ENCODE peak calls at places on chromosomes 11 and 22, in eight cellular contexts. Z is adipocyte, E is AG10803, I is GM23248, L is tibial artery, T is tibial nerve, W is astrocyte of the cerebellum, C is AG09309. M is an unnamed sample.

GRCh38 chr22:26891431-26891830 is 234.0 kb downstream of the MIAT start:
- DNase-seq in Z (no peak), E (no peak), I (no peak), L (no peak), T (no peak), W (peak), C (no peak), M (no peak)

GRCh38 chr11:110087820-110088534 is 5.2 kb upstream of the ZC3H12C start:
- DNase-seq in Z (peak), E (peak), I (peak), L (no peak), T (no peak), W (peak), C (no peak), M (peak)

GRCh38 chr11:22681281-22681812 is 14.9 kb downstream of the GAS2 start:
- DNase-seq in Z (no peak), E (no peak), I (no peak), L (no peak), T (no peak), W (no peak), C (no peak), M (no peak)

GRCh38 chr11:71171024-71171423 is 81.4 kb downstream of the SHANK2 start:
- DNase-seq in Z (no peak), E (no peak), I (no peak), L (no peak), T (no peak), W (no peak), C (no peak), M (no peak)

GRCh38 chr11:18890615-18891014 is 48.6 kb downstream of the MRGPRX1 start:
- DNase-seq in Z (no peak), E (no peak), I (no peak), L (no peak), T (no peak), W (no peak), C (no peak), M (no peak)

GRCh38 chr22:44159230-44159629 is 21.5 kb upstream of the PARVG start:
- DNase-seq in Z (peak), E (no peak), I (peak), L (no peak), T (no peak), W (peak), C (no peak), M (no peak)

GRCh38 chr11:93740802-93741093 is 547 bp downstream of the TAF1D start:
- DNase-seq in Z (peak), E (peak), I (peak), L (peak), T (peak), W (peak), C (peak), M (peak)

GRCh38 chr11:26620282-26621045 is 48.4 kb upstream of the MUC15 start:
- DNase-seq in Z (no peak), E (no peak), I (no peak), L (no peak), T (no peak), W (no peak), C (no peak), M (no peak)

GRCh38 chr11:36449566-36450390 is 60.3 kb downstream of the TRAF6 start:
- DNase-seq in Z (no peak), E (peak), I (peak), L (no peak), T (no peak), W (peak), C (no peak), M (peak)

GRCh38 chr11:8281266-8281665 is 17.6 kb upstream of the LMO1 start:
- DNase-seq in Z (no peak), E (no peak), I (no peak), L (no peak), T (no peak), W (no peak), C (no peak), M (no peak)

GRCh38 chr22:42190274-42190673 is 59.7 kb upstream of the CYP2D6 start:
- DNase-seq in Z (no peak), E (peak), I (no peak), L (no peak), T (no peak), W (no peak), C (no peak), M (no peak)

GRCh38 chr22:20111045-20111688 is 4.7 kb upstream of the RANBP1 start:
- DNase-seq in Z (peak), E (peak), I (peak), L (no peak), T (no peak), W (no peak), C (no peak), M (no peak)

GRCh38 chr22:17891427-17892167 is 117.3 kb upstream of the BID start:
- DNase-seq in Z (no peak), E (no peak), I (no peak), L (no peak), T (no peak), W (no peak), C (no peak), M (no peak)

GRCh38 chr11:111353776-111354600 is 25.1 kb downstream of the POU2AF1 start:
- DNase-seq in Z (no peak), E (no peak), I (no peak), L (no peak), T (no peak), W (no peak), C (no peak), M (no peak)

GRCh38 chr11:30876656-30877371 is 290.7 kb upstream of the MPPED2 start:
- DNase-seq in Z (no peak), E (peak), I (peak), L (no peak), T (no peak), W (no peak), C (no peak), M (no peak)

GRCh38 chr22:47284822-47285221 is 522.4 kb downstream of the TBC1D22A start:
- DNase-seq in Z (no peak), E (no peak), I (no peak), L (no peak), T (no peak), W (no peak), C (no peak), M (no peak)

GRCh38 chr11:60914620-60915249 is 777 bp downstream of the TMEM109 start:
- DNase-seq in Z (peak), E (peak), I (peak), L (no peak), T (no peak), W (no peak), C (no peak), M (peak)

GRCh38 chr11:76823481-76824028 is 37.2 kb upstream of the ACER3 start:
- DNase-seq in Z (peak), E (peak), I (peak), L (no peak), T (no peak), W (peak), C (no peak), M (peak)
- H3K4me3 ChIP-seq in Z (peak), E (no peak), I (peak), L (no peak), T (no peak), W (no peak), C (no peak), M (no peak)

GRCh38 chr11:69639843-69640242 is 1.1 kb upstream of the CCND1 start:
- DNase-seq in Z (no peak), E (no peak), I (no peak), L (no peak), T (no peak), W (no peak), C (no peak), M (no peak)
- H3K4me3 ChIP-seq in Z (peak), E (peak), I (peak), L (peak), T (peak), W (peak), C (peak), M (peak)

GRCh38 chr22:46090051-46090591 is 60.2 kb upstream of the PPARA start:
- DNase-seq in Z (no peak), E (no peak), I (peak), L (peak), T (peak), W (no peak), C (no peak), M (peak)

GRCh38 chr22:46091277-46091977 is 58.9 kb upstream of the PPARA start:
- DNase-seq in Z (no peak), E (no peak), I (no peak), L (no peak), T (no peak), W (no peak), C (no peak), M (peak)

GRCh38 chr22:46092011-46092410 is 58.3 kb upstream of the PPARA start:
- DNase-seq in Z (no peak), E (no peak), I (no peak), L (no peak), T (no peak), W (no peak), C (no peak), M (no peak)

GRCh38 chr22:46089426-46090041 is 60.8 kb upstream of the PPARA start:
- DNase-seq in Z (no peak), E (no peak), I (no peak), L (peak), T (peak), W (no peak), C (no peak), M (peak)

GRCh38 chr22:46090631-46091201 is 59.6 kb upstream of the PPARA start:
- DNase-seq in Z (no peak), E (peak), I (peak), L (peak), T (peak), W (no peak), C (peak), M (peak)
- H3K4me3 ChIP-seq in Z (peak), E (peak), I (peak), L (no peak), T (no peak), W (peak), C (peak), M (no peak)

DNA sequence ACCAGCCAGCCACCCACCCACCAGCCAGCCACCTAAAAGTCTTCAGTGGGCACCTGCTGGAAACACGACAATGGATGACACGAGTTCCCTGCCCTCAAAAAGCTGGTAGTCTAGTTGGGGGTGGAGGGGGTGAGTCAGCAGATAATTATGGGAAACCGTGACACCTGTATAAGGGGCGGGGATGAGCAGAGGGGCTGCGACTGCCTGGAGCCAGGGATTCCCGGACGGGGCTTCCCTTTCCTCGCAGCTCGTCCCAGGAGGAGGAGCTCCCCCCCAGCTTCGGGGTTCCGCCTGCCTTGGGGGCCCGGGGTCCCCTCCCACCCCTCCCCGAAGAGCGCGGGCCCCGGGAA is 2.3 kb upstream of the RTN4RL2 start:
- DNase-seq in Z (no peak), E (no peak), I (peak), L (no peak), T (no peak), W (no peak), C (no peak), M (no peak)
- H3K4me3 ChIP-seq in Z (no peak), E (no peak), I (peak), L (peak), T (peak), W (no peak), C (peak), M (no peak)

M was measured in fibroblast of villous mesenchyme.